ENCODE peak calls at places on chromosomes 3 and 15, in six cellular contexts. D is mesenchymal stem cell; P is A549; V is germinal center; L is HCEC 1CT; W is stimulated activated CD4-positive, alpha-beta T cell treated with anti-CD3 and anti-CD28 coated beads, Interleukin-4, amount 100 ng/mL, for 48 hours. H is an unnamed sample.

GRCh38 chr15:60865507-60865906 is 363.6 kb downstream of the RORA start:
- DNase-seq in D (peak; percentile 34), P (no peak), V (no peak), L (peak; percentile 81), W (no peak), H (no peak)

GRCh38 chr15:56869573-56869972 is 48.9 kb upstream of the TCF12 start:
- DNase-seq in D (no peak), P (no peak), V (no peak), L (peak; percentile 17), W (peak; percentile 38), H (peak; percentile 9)

GRCh38 chr15:62524848-62525247 is 359.8 kb upstream of the C2CD4B start:
- DNase-seq in D (peak; percentile 20), P (no peak), V (no peak), L (peak; percentile 30), W (no peak), H (peak; percentile 35)

GRCh38 chr3:191133359-191133758 is 65.7 kb upstream of the OSTN start:
- DNase-seq in D (no peak), P (no peak), V (no peak), L (no peak), W (no peak), H (no peak)

GRCh38 chr3:126483321-126483761 is 7.7 kb upstream of the ZXDC start:
- DNase-seq in D (no peak), P (no peak), V (no peak), L (no peak), W (no peak), H (no peak)

GRCh38 chr3:49161808-49162530 is 4.2 kb downstream of the CCDC71 start:
- DNase-seq in D (no peak), P (no peak), V (no peak), L (no peak), W (no peak), H (no peak)

GRCh38 chr15:78212546-78213424 is 21.6 kb downstream of the ACSBG1 start:
- DNase-seq in D (peak; percentile 92), P (peak; percentile 89), V (no peak), L (peak; percentile 57), W (no peak), H (peak; percentile 82)

GRCh38 chr15:67560320-67560719 is 17.8 kb downstream of the MAP2K5 start:
- DNase-seq in D (no peak), P (no peak), V (no peak), L (no peak), W (no peak), H (no peak)

GRCh38 chr3:131608741-131609140 is 106.0 kb upstream of the MRPL3 start:
- DNase-seq in D (no peak), P (no peak), V (no peak), L (no peak), W (no peak), H (no peak)

GRCh38 chr15:41796457-41796856 is 22.2 kb downstream of the MAPKBP1 start:
- DNase-seq in D (no peak), P (no peak), V (no peak), L (no peak), W (no peak), H (peak; percentile 89)

GRCh38 chr3:185030399-185030798 is 122.5 kb downstream of the C3orf70 start:
- DNase-seq in D (no peak), P (no peak), V (no peak), L (no peak), W (no peak), H (no peak)

GRCh38 chr3:119350114-119350513 is 55.9 kb downstream of the ARHGAP31 start:
- DNase-seq in D (no peak), P (no peak), V (no peak), L (no peak), W (no peak), H (no peak)

GRCh38 chr15:87528873-87529272 is 727.7 kb downstream of the NTRK3 start:
- DNase-seq in D (no peak), P (no peak), V (no peak), L (no peak), W (no peak), H (peak; percentile 12)

GRCh38 chr3:113536627-113537101 is 4.3 kb downstream of the SIDT1 start:
- DNase-seq in D (no peak), P (peak; percentile 43), V (no peak), L (no peak), W (no peak), H (no peak)

GRCh38 chr15:90580946-90581345 is 51.2 kb downstream of the CRTC3 start:
- DNase-seq in D (no peak), P (no peak), V (no peak), L (no peak), W (no peak), H (no peak)

H was measured in fibroblast of villous mesenchyme.